ENCODE peak calls at places on chromosomes 11 and 22, in seven cellular contexts. N is neural progenitor cell, H is HCT116, K is GM23248, V is MM.1S, R is PC-3, A is hepatocyte. X is an unnamed sample.
A peak's percentile ranks its signal among the peaks of the same experiment; 100 is the strongest.

GRCh38 chr11:61026121-61027031 is 54.9 kb downstream of the CD6 start:
- DNase-seq in N (no peak), H (no peak), K (no peak), V (no peak), R (no peak), A (no peak), X (no peak)

GRCh38 chr11:67372232-67372992 is 986 bp downstream of the CLCF1 start:
- DNase-seq in N (peak; percentile 69), H (no peak), K (peak; percentile 48), V (no peak), R (no peak), A (peak; percentile 63), X (peak; percentile 52)

GRCh38 chr11:59510917-59511589 is at the start of gene OR4D9:
- DNase-seq in N (no peak), H (no peak), K (no peak), V (no peak), R (no peak), A (no peak), X (no peak)

GRCh38 chr22:28220626-28221363 is 301.7 kb upstream of the PITPNB start:
- DNase-seq in N (no peak), H (no peak), K (no peak), V (no peak), R (no peak), A (no peak), X (no peak)

GRCh38 chr11:8684600-8685290 is 2.2 kb downstream of the RPL27A start:
- DNase-seq in N (no peak), H (no peak), K (peak; percentile 14), V (no peak), R (no peak), A (no peak), X (no peak)

GRCh38 chr11:106466441-106467190 is 389.2 kb downstream of the AASDHPPT start:
- DNase-seq in N (peak; percentile 9), H (no peak), K (peak; percentile 78), V (no peak), R (peak; percentile 65), A (peak; percentile 51), X (no peak)

GRCh38 chr11:24145411-24145810 is 351.4 kb upstream of the LUZP2 start:
- DNase-seq in N (no peak), H (no peak), K (peak; percentile 42), V (no peak), R (no peak), A (no peak), X (no peak)

GRCh38 chr11:65868076-65868667 is 4.4 kb downstream of the EFEMP2 start:
- DNase-seq in N (peak; percentile 80), H (no peak), K (no peak), V (no peak), R (no peak), A (no peak), X (peak; percentile 88)

GRCh38 chr11:119752324-119752723 is 23.3 kb upstream of the NECTIN1 start:
- DNase-seq in N (no peak), H (no peak), K (no peak), V (no peak), R (no peak), A (no peak), X (no peak)

GRCh38 chr11:32435511-32435946 is at the start of gene WT1:
- DNase-seq in N (peak; percentile 87), H (no peak), K (no peak), V (no peak), R (peak; percentile 52), A (no peak), X (peak; percentile 86)
- TF ChIP-seq EZH2 in N (peak; percentile 62), H (no peak), K (no peak), V (no peak), R (no peak), A (peak; percentile 34), X (peak; percentile 94)

DNA sequence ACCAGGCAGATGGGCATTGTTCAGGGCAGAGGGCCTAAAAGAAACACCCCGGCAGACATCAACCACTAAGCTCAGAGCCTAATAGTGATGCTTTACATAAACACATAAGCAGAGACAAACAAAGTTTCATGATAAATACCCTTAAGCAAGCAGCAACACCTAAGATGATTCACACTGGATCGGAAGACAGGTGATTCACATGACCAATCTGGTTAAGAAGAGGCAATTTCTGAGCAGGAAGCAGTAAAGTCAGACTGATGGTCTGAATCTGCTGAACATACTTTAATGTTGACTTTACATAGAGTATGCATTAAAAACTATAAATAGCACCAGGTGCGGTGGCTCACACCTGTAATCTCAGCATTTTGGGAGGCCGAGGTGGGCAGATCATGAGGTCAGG is 56.1 kb downstream of the SYN3 start:
- DNase-seq in N (no peak), H (no peak), K (no peak), V (no peak), R (no peak), A (no peak), X (no peak)
- TF ChIP-seq EZH2phosphoT487 in N (no peak), H (no peak), K (no peak), V (no peak), R (no peak), A (no peak), X (no peak)

GRCh38 chr11:47538741-47539575 is 14.0 kb downstream of the CELF1 start:
- DNase-seq in N (peak; percentile 31), H (no peak), K (no peak), V (no peak), R (no peak), A (peak; percentile 27), X (no peak)
- H3K4me1 ChIP-seq in N (peaks cover 2% of the 10 kb centered on the region), H (peaks cover 14% of the 10 kb centered on the region), K (peaks cover 31% of the 10 kb centered on the region), V (no peaks in the 10 kb centered on the region), R (peaks cover 38% of the 10 kb centered on the region), A (peaks cover 27% of the 10 kb centered on the region), X (peaks cover 34% of the 10 kb centered on the region)

GRCh38 chr22:41914611-41915034 is 251 bp downstream of the SHISA8 start:
- DNase-seq in N (peak; percentile 58), H (no peak), K (no peak), V (no peak), R (no peak), A (no peak), X (no peak)
- TF ChIP-seq EZH2 in N (peak; percentile 65), H (no peak), K (no peak), V (no peak), R (no peak), A (no peak), X (peak; percentile 68)

DNA sequence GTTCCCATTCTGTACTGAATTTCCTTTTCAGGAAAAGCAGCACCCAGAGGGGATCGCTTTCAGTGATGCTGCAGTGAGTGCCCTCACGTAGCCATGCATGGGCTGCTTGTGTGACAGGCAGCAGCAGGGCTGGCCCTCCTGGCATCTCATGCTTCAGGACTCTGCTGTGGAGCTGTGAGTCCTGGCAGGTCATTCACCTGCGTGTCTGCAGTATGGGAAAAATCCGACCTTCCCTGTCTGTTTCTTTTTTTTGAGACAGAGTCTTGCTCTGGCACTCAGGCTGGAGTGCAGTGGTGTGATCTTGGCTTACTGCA is 13.4 kb downstream of the GLB1L2 start:
- DNase-seq in N (no peak), H (no peak), K (no peak), V (no peak), R (no peak), A (no peak), X (no peak)
- TF ChIP-seq EZH2phosphoT487 in N (no peak), H (no peak), K (no peak), V (no peak), R (no peak), A (no peak), X (no peak)